ENCODE peak calls at places on chromosomes 4 and X, in four cellular contexts. H is K562, X is upper lobe of left lung, W is A549. G is an unnamed sample.

GRCh38 chr4:786074-786741 is 39.7 kb downstream of the CPLX1 start:
- ATAC-seq in H (no peak), X (no peak), W (no peak), G (no peak)

GRCh38 chrX:31070057-31070468 is 1.8 kb downstream of the FTHL17 start:
- ATAC-seq in H (no peak), W (no peak), X (no peak), G (no peak)

GRCh38 chr4:94006932-94007331 is 178.4 kb downstream of the ATOH1 start:
- ATAC-seq in X (no peak), H (no peak), W (no peak), G (no peak)

GRCh38 chr4:72463724-72464123 is 105.3 kb downstream of the ADAMTS3 start:
- ATAC-seq in W (no peak), X (no peak), H (no peak), G (no peak)

GRCh38 chr4:108165601-108166000 is 3.1 kb downstream of the LEF1 start:
- ATAC-seq in W (no peak), H (no peak), X (no peak), G (no peak)

GRCh38 chr4:183602444-183603102 is 56.4 kb downstream of the RWDD4 start:
- ATAC-seq in W (no peak), X (no peak), H (peak; percentile 41), G (no peak)

GRCh38 chr4:174523003-174523693 is 860 bp upstream of the HPGD start:
- ATAC-seq in W (peak; percentile 44), H (peak; percentile 76), X (peak; percentile 7), G (peak; percentile 27)

GRCh38 chr4:45931151-45931550 is 192.7 kb downstream of the GABRG1 start:
- ATAC-seq in W (no peak), X (no peak), H (no peak), G (no peak)

GRCh38 chrX:87517571-87518141 is at the start of gene KLHL4:
- ATAC-seq in H (peak; percentile 92), X (no peak), W (peak; percentile 93), G (peak; percentile 31)

GRCh38 chr4:98151145-98151929 is 8.1 kb upstream of the STPG2 start:
- ATAC-seq in X (no peak), W (no peak), H (no peak), G (no peak)

GRCh38 chr4:59818656-59819055 is 1381.5 kb upstream of the ADGRL3 start:
- ATAC-seq in W (no peak), H (no peak), X (no peak), G (no peak)

GRCh38 chr4:71396382-71396781 is 57.6 kb downstream of the SLC4A4 start:
- ATAC-seq in X (no peak), H (no peak), W (no peak), G (no peak)

GRCh38 chr4:82275431-82276423 is 98.1 kb downstream of the HNRNPD start:
- ATAC-seq in W (peak; percentile 62), H (peak; percentile 97), X (no peak), G (no peak)

GRCh38 chr4:18689308-18689915 is 667.9 kb upstream of the LCORL start:
- ATAC-seq in H (peak; percentile 57), W (no peak), X (no peak), G (no peak)

GRCh38 chr4:74013269-74013668 is 14.8 kb upstream of the CXCL5 start:
- ATAC-seq in X (no peak), H (no peak), W (no peak), G (no peak)

GRCh38 chr4:176791591-176792347 is 953 bp downstream of the VEGFC start:
- ATAC-seq in H (no peak), X (no peak), W (peak; percentile 62), G (peak; percentile 45)

DNA sequence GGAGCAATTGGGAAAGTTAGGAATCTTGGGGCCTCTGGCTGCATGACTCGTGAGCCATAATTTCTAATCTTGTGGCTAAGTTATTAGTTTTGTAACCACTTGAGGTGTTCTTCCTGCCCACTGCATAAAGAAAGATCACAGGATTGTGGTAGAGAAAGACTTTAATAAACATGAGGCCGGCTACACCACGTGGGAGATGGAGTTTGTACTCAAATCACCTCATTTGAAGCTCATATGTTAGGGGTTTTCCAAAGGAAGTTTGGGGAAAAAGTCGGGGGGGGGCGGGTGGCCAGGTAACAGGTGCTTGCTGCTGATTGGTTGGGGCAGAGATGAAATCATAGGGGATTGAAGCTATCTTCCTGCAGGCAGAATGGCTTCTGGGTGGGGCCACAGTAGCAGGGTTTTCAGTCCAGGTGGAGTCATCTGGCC is 287.8 kb downstream of the ZNF674 start:
- ATAC-seq in X (no peak), H (no peak), W (no peak), G (no peak)
- TF ChIP-seq EP300 in X (no peak), H (no peak), W (no peak), G (no peak)

DNA sequence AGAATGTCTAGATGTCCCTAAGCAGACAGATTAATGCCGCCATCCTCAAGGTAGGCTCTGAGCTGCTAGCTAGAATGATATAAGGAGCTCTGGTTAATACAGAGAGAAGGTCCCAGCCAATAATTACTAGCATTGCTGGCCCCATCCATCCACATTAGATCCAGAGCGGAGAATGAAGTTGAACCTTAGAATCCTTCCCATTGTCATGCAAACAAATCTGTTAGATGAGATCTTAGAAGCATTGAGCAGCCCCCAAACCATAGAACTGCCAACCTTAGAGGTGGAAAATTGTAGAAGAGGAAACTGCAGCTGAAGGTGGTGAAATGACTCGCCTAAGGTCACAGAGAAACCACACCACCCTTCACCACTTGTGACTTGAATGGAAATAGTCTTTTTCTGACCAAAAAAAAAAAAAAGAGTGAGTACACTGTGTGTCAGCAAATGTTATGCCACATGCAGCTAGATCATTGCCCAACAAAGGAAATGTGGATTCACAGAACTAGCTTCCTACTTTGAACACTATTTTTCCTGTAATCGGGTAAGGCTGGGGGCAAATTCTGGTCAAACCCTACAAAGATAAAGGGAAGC is 162.1 kb downstream of the SMIM20 start:
- ATAC-seq in X (peak; percentile 75), H (no peak), W (no peak), G (peak; percentile 32)
- TF ChIP-seq EP300 in X (no peak), H (no peak), W (no peak), G (no peak)

DNA sequence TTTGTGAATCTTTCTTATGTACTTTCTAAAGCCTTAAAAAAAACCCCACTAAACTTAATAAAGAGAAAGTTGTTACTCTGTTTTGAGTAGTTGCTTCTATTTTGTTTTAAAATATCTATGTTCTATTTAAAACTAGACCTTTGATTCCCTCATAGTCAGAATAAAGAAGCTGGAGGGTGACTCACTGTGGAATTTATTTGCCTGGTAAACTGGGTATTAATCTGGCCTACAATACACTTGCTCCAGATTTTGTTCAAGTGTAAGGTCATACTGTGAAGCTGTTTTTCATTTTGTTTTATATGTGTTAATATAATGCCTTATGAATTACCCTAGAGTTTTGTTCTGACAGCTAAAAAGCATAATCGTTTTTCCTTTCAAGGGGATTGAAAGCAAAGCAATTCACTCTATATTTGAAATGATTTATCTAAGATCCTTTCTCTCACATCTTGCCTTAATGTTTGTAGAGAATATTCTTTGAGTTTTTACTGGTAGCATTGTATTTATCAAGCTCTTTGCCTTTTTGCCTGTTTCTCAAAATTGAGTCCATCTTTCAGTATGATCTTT is 277.4 kb upstream of the PITX2 start:
- ATAC-seq in H (no peak), W (no peak), X (no peak), G (no peak)
- TF ChIP-seq EP300 in H (no peak), W (no peak), X (no peak), G (no peak)

DNA sequence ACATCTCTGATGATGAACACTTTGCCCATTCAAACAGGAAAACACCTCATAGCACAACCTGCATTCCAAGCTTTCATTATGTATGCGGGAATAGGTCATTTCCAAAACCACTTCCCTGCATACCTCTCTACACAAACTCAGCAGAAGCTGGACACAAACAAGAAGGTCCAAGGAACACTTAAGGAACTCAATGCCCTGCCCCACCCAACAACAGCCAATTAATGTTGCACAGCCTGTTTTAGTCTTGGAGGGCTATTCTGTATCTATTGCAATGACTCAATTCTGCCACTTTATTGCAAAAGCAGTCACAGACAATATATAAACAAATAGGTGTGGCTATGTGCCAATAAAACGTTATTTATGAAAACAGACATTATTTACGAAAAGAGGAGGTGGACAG is 16.7 kb downstream of the OPHN1 start:
- ATAC-seq in X (no peak), W (no peak), H (no peak), G (no peak)
- TF ChIP-seq EP300 in X (no peak), W (no peak), H (no peak), G (no peak)

DNA sequence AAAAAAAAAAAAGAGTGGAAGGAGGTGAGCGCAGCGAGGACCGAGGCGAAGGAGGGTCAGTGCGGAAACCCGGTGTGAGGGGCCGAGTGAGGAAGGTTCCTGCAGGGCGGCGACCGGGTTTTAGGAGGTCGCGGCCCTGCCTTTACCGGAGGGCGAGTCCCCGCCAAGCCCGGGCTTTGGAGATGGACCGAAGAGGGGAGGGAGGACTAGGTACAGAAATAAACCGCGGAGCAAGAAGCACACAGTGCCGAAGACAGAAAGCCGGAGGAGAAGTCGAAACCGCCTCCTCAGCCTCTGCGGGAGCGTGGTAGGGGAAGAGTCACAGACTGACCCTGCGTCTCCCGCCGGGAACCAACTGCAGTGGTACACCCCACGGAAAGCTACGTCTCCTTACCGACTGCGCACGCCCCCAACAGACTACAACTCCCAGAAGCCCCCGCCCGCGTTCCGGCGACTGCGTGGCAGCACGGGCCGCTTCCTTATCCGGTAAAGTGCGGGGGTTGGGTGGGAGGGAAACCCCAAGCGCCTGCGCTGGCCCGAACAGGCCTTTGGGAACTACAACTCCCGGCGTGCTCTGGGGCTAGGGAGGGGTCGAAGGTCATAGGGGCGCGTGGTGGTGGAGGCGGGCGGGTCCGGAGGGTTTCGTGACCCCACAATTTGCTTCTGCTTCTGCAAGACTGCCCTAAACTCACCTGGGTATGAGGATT is at the start of gene NFXL1:
- ATAC-seq in W (peak; percentile 99), X (peak; percentile 100), H (peak; percentile 97), G (peak; percentile 100)
- TF ChIP-seq EP300 in W (no peak), X (no peak), H (no peak), G (no peak)

DNA sequence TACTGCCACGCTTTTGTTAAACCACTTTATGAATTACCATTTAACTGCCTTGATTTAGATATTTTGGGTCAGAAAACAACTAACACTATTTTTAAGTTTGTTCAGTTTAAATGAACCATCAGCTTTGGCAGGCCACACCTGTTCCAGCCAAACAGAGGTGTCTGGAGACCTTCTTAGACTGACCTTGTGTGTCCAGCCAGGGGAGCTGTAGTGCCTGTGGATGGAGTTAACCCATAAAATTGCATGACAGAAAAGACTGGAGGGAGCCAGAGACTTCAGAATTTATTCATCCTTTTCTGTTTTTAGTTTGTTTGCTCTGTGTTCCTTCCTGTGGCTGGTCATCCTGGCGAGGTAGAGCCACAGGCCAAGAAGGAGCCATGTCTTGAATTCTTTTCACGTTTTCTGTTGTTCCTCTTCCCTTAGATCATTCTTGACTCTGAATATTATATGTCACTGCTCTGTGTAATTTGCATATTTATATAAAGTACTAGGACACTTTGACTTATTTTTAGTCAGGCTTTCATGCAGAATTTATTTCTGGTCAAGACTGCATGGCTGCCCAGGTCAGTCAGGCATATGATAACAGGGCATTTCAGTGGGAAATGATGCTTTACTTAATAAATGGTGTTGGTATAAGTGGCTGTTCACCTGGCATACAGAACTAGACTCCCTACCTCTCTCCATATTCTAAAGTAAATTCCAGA is 26.7 kb downstream of the HERC3 start:
- ATAC-seq in X (no peak), H (no peak), W (no peak), G (no peak)
- TF ChIP-seq EP300 in X (no peak), H (no peak), W (no peak), G (no peak)

GRCh38 chr4:143377635-143378099 is 41.0 kb downstream of the GAB1 start:
- ATAC-seq in X (no peak), W (no peak), H (no peak), G (peak; percentile 42)
- TF ChIP-seq EP300 in X (no peak), W (no peak), H (no peak), G (no peak)